ENCODE peak calls at places on chromosomes 12 and 14, in six cellular contexts. One of them, this sample, is unnamed. For H3K4me1, the result is how much of the 10 kb centered on the place peaks cover.

GRCh38 chr12:113071427-113072112 is 15.0 kb downstream of the DTX1 start:
- DNase-seq in H9: peak
- DNase-seq in GM23248: no peak
- DNase-seq in neuronal stem cell: no peak
- DNase-seq in neural progenitor cell: peak
- DNase-seq in K562: no peak
- DNase-seq in this sample: no peak

GRCh38 chr12:131592972-131593371 is 117.9 kb upstream of the SFSWAP start:
- DNase-seq in H9: no peak
- DNase-seq in GM23248: no peak
- DNase-seq in neuronal stem cell: no peak
- DNase-seq in neural progenitor cell: no peak
- DNase-seq in K562: no peak
- DNase-seq in this sample: no peak

GRCh38 chr12:131098178-131098981 is 144.7 kb downstream of the ADGRD1 start:
- DNase-seq in H9: no peak
- DNase-seq in GM23248: no peak
- DNase-seq in neuronal stem cell: no peak
- DNase-seq in neural progenitor cell: no peak
- DNase-seq in K562: no peak
- DNase-seq in this sample: no peak

GRCh38 chr12:106585862-106586534 is 3.2 kb downstream of the RFX4 start:
- DNase-seq in H9: peak
- DNase-seq in GM23248: no peak
- DNase-seq in neuronal stem cell: peak
- DNase-seq in neural progenitor cell: peak
- DNase-seq in K562: no peak
- DNase-seq in this sample: no peak

GRCh38 chr14:104093366-104094055 is 8.0 kb downstream of the ASPG start:
- DNase-seq in H9: no peak
- DNase-seq in GM23248: peak
- DNase-seq in neuronal stem cell: no peak
- DNase-seq in neural progenitor cell: no peak
- DNase-seq in K562: no peak
- DNase-seq in this sample: no peak

GRCh38 chr12:124730455-124730932 is 133.2 kb downstream of the SCARB1 start:
- DNase-seq in H9: no peak
- DNase-seq in GM23248: peak
- DNase-seq in neuronal stem cell: no peak
- DNase-seq in neural progenitor cell: no peak
- DNase-seq in K562: no peak
- DNase-seq in this sample: no peak

GRCh38 chr12:57196956-57197355 is 19.6 kb upstream of the NXPH4 start:
- DNase-seq in H9: no peak
- DNase-seq in GM23248: no peak
- DNase-seq in neuronal stem cell: no peak
- DNase-seq in neural progenitor cell: no peak
- DNase-seq in K562: no peak
- DNase-seq in this sample: no peak

GRCh38 chr14:65279510-65279909 is 133.0 kb upstream of the FUT8 start:
- DNase-seq in H9: no peak
- DNase-seq in GM23248: no peak
- DNase-seq in neuronal stem cell: no peak
- DNase-seq in neural progenitor cell: no peak
- DNase-seq in K562: no peak
- DNase-seq in this sample: no peak

GRCh38 chr12:128026696-128027574 is 240.0 kb upstream of the TMEM132C start:
- DNase-seq in H9: no peak
- DNase-seq in GM23248: no peak
- DNase-seq in neuronal stem cell: no peak
- DNase-seq in neural progenitor cell: no peak
- DNase-seq in K562: no peak
- DNase-seq in this sample: no peak

GRCh38 chr14:69059658-69060648 is 80.9 kb upstream of the ACTN1 start:
- DNase-seq in H9: no peak
- DNase-seq in GM23248: peak
- DNase-seq in neuronal stem cell: no peak
- DNase-seq in neural progenitor cell: no peak
- DNase-seq in K562: no peak
- DNase-seq in this sample: no peak

GRCh38 chr12:1523046-1523445 is 71.3 kb downstream of the FBXL14 start:
- DNase-seq in H9: peak
- DNase-seq in GM23248: no peak
- DNase-seq in neuronal stem cell: no peak
- DNase-seq in neural progenitor cell: no peak
- DNase-seq in K562: no peak
- DNase-seq in this sample: no peak

GRCh38 chr14:87052646-87053225 is 940.2 kb downstream of the GALC start:
- DNase-seq in H9: no peak
- DNase-seq in GM23248: no peak
- DNase-seq in neuronal stem cell: no peak
- DNase-seq in neural progenitor cell: no peak
- DNase-seq in K562: no peak
- DNase-seq in this sample: no peak

GRCh38 chr14:74271365-74271764 is 31.4 kb downstream of the ABCD4 start:
- DNase-seq in H9: no peak
- DNase-seq in GM23248: no peak
- DNase-seq in neuronal stem cell: no peak
- DNase-seq in neural progenitor cell: no peak
- DNase-seq in K562: no peak
- DNase-seq in this sample: no peak

GRCh38 chr14:74278080-74278479 is 24.7 kb downstream of the ABCD4 start:
- DNase-seq in H9: no peak
- DNase-seq in GM23248: no peak
- DNase-seq in neuronal stem cell: no peak
- DNase-seq in neural progenitor cell: no peak
- DNase-seq in K562: no peak
- DNase-seq in this sample: no peak

GRCh38 chr14:74281069-74281468 is 21.7 kb downstream of the ABCD4 start:
- DNase-seq in H9: no peak
- DNase-seq in GM23248: no peak
- DNase-seq in neuronal stem cell: no peak
- DNase-seq in neural progenitor cell: no peak
- DNase-seq in K562: no peak
- DNase-seq in this sample: no peak

DNA sequence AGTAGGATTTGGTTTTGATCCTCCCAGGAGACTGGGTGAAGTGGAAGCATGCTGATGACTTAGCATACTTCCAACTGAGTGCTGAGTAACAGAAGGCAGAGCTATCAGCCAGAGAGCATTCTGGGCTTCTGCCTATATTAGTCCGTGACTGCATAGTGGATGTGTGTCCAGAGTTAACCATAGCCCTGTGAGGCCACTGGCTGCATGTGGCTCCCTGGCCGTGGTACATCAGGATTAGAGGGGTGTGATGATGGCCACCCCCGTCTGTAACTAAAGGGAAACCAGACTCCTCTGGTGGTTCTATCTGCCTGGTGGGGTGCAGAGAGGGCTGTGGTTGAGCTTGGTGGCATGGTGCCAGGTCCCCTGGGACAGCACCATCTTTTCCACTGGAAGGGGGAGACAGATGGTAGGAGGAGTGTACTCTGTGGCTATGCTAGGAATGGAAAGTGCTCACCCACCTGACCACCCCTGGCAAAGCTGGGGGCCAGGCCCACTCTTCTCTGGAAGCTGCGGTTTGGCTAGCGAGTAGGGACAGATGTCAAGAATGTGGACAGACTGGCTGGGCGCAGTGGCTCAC is 27.4 kb downstream of the ABCD4 start:
- DNase-seq in H9: no peak
- DNase-seq in GM23248: peak
- DNase-seq in neuronal stem cell: no peak
- DNase-seq in neural progenitor cell: no peak
- DNase-seq in K562: peak
- DNase-seq in this sample: no peak
- H3K9ac ChIP-seq in H9: no peak
- H3K9ac ChIP-seq in GM23248: no peak
- H3K9ac ChIP-seq in neuronal stem cell: no peak
- H3K9ac ChIP-seq in neural progenitor cell: no peak
- H3K9ac ChIP-seq in K562: peak
- H3K9ac ChIP-seq in this sample: no peak

GRCh38 chr12:108855284-108856169 is 1.9 kb downstream of the SSH1 start:
- DNase-seq in H9: no peak
- DNase-seq in GM23248: no peak
- DNase-seq in neuronal stem cell: no peak
- DNase-seq in neural progenitor cell: no peak
- DNase-seq in K562: peak
- DNase-seq in this sample: no peak

GRCh38 chr12:108856170-108856427 is 1.3 kb downstream of the SSH1 start:
- DNase-seq in H9: no peak
- DNase-seq in GM23248: no peak
- DNase-seq in neuronal stem cell: no peak
- DNase-seq in neural progenitor cell: peak
- DNase-seq in K562: no peak
- DNase-seq in this sample: no peak

GRCh38 chr12:108853426-108853825 is 4.0 kb downstream of the SSH1 start:
- DNase-seq in H9: no peak
- DNase-seq in GM23248: no peak
- DNase-seq in neuronal stem cell: no peak
- DNase-seq in neural progenitor cell: no peak
- DNase-seq in K562: no peak
- DNase-seq in this sample: no peak

GRCh38 chr12:108854055-108854452 is 3.3 kb downstream of the SSH1 start:
- DNase-seq in H9: no peak
- DNase-seq in GM23248: peak
- DNase-seq in neuronal stem cell: no peak
- DNase-seq in neural progenitor cell: no peak
- DNase-seq in K562: peak
- DNase-seq in this sample: no peak

DNA sequence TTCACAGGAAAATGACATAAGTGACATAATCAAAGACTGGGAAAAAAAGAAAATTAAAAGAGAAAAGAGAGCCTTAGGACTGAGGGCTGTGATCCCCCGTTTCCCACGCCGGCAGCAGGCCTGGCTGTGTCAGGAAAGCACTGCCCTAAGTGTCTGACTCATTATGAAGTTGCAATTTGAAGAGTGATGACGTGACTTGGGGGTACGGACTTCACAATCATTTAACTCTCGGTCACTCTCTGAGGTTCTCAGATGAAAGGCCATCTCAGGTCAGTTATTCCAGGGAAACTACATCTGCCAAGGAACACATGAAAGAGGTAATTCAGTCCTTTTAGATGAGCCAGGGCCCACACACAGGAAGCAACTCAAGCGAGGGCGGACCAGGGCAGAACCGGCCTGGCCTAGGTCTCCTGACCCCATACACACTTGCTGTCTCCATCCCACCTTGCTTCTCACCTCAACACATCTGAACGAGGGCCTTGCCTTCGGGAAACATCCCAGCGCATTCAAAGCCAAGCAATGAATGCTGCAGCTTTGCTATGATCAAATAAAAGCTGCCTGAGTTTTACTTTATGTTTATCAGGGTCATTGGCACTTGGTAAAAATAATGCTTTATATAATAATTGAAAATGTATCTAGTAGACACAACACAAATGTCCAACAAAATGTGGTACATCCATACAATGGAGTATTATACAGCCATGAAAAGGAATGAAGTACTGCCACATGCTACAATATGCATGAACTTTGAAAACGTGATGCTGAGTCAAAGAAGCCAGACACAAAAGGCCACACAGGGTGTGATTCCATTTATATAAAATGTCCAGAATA is 2.7 kb downstream of the SSH1 start:
- DNase-seq in H9: no peak
- DNase-seq in GM23248: peak
- DNase-seq in neuronal stem cell: no peak
- DNase-seq in neural progenitor cell: no peak
- DNase-seq in K562: peak
- DNase-seq in this sample: no peak
- H3K4me1 ChIP-seq in H9: under half
- H3K4me1 ChIP-seq in GM23248: half or more
- H3K4me1 ChIP-seq in neuronal stem cell: under half
- H3K4me1 ChIP-seq in neural progenitor cell: under half
- H3K4me1 ChIP-seq in K562: under half
- H3K4me1 ChIP-seq in this sample: under half

DNA sequence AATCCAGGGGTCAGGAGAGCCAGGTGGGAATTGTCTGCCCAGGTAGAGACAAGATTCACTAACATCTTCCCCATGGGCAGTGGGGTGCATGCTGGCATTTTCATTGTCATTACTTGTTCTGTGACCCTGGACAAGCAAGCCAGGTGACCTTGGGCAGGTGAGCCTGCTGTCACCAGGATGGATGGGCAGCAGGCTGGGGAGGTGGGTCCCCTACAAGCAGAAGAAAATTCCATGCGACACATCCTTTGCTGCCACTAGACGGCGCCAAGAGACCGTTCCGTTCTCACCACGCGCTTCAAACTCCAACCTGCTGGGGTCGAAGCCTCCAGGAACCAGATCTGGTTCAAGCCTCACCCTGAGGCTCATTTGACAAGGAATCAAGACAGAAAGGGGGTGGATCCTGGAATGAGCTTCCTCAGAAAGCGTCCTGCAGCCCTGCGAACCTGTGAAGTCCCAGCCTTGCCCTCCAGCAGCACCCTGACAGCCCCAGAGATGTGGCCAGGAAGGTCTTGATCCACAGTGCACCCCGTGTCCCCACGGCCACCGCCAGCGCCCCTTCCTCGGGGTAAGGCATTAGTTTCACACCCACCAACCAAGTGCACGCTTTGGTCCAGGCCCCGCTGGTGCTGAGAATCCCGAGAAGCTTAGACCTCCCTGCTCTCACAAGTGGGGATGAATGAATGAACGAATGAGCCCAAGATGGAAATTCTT is 3.2 kb upstream of the DYNC1H1 start:
- DNase-seq in H9: peak
- DNase-seq in GM23248: peak
- DNase-seq in neuronal stem cell: peak
- DNase-seq in neural progenitor cell: peak
- DNase-seq in K562: peak
- DNase-seq in this sample: peak
- H3K9ac ChIP-seq in H9: no peak
- H3K9ac ChIP-seq in GM23248: no peak
- H3K9ac ChIP-seq in neuronal stem cell: no peak
- H3K9ac ChIP-seq in neural progenitor cell: no peak
- H3K9ac ChIP-seq in K562: peak
- H3K9ac ChIP-seq in this sample: no peak

DNA sequence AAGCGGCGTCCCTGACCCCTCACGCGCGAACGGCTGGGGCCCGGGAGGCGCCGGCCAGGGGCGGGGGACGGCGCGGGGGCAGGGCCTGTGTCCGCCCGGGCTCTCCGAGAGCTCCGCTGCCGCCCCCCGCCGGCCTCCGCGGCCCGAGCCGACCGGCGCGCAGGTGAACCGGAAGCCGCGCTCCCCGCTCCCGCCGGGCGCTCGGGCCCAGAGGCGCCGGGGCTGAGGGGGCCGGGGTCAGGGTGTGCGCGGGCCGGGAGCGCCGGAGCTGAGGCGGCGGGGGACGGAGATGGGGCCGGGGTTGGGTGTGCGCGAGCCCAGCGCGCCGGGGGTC is 403 bp downstream of the HIP1R start:
- DNase-seq in H9: peak
- DNase-seq in GM23248: no peak
- DNase-seq in neuronal stem cell: no peak
- DNase-seq in neural progenitor cell: no peak
- DNase-seq in K562: peak
- DNase-seq in this sample: no peak
- H3K4me1 ChIP-seq in H9: under half
- H3K4me1 ChIP-seq in GM23248: under half
- H3K4me1 ChIP-seq in neuronal stem cell: under half
- H3K4me1 ChIP-seq in neural progenitor cell: under half
- H3K4me1 ChIP-seq in K562: under half
- H3K4me1 ChIP-seq in this sample: under half